ENCODE peak calls at places on chromosome 3, in five cellular contexts. F is A549, C is GM12878, H is H1, O is HepG2. Y is an unnamed sample.
A peak's percentile ranks its signal among the peaks of the same experiment; 100 is the strongest.

GRCh38 chr3:181176610-181177009 is 187.1 kb upstream of the DNAJC19 start:
- DNase-seq in F (peak; percentile 2), C (peak; percentile 7), H (no peak), O (peak; percentile 41), Y (peak; percentile 4)

GRCh38 chr3:7630925-7631324 is 770.0 kb downstream of the GRM7 start:
- DNase-seq in F (no peak), C (no peak), H (no peak), O (no peak), Y (no peak)

GRCh38 chr3:10907262-10907661 is 85.3 kb upstream of the SLC6A1 start:
- DNase-seq in F (no peak), C (no peak), H (no peak), O (no peak), Y (no peak)

GRCh38 chr3:58250093-58250707 is 12.6 kb downstream of the ABHD6 start:
- DNase-seq in F (no peak), C (no peak), H (no peak), O (no peak), Y (no peak)

GRCh38 chr3:65174713-65175112 is 486.9 kb upstream of the ADAMTS9 start:
- DNase-seq in F (no peak), C (no peak), H (no peak), O (no peak), Y (peak; percentile 4)

GRCh38 chr3:64053581-64053980 is 30.3 kb upstream of the PSMD6 start:
- DNase-seq in F (no peak), C (no peak), H (no peak), O (no peak), Y (no peak)

GRCh38 chr3:48439820-48440589 is at the start of the genes CCDC51 and TMA7:
- DNase-seq in F (peak; percentile 97), C (peak; percentile 93), H (peak; percentile 97), O (peak; percentile 96), Y (peak; percentile 93)

GRCh38 chr3:161148832-161149475 is 43.8 kb upstream of the B3GALNT1 start:
- DNase-seq in F (no peak), C (no peak), H (no peak), O (no peak), Y (no peak)

GRCh38 chr3:150170843-150171513 is 200.3 kb upstream of the PFN2 start:
- DNase-seq in F (no peak), C (no peak), H (no peak), O (no peak), Y (no peak)

GRCh38 chr3:165103616-165104015 is 25.3 kb upstream of the SI start:
- DNase-seq in F (no peak), C (no peak), H (no peak), O (no peak), Y (no peak)

GRCh38 chr3:99172736-99173657 is 271.5 kb upstream of the DCBLD2 start:
- DNase-seq in F (peak; percentile 26), C (peak; percentile 9), H (peak; percentile 69), O (peak; percentile 54), Y (peak; percentile 11)

GRCh38 chr3:172550347-172550943 is 27.2 kb upstream of the TNFSF10 start:
- DNase-seq in F (peak; percentile 15), C (no peak), H (no peak), O (no peak), Y (peak; percentile 77)

GRCh38 chr3:112027839-112028238 is 6.7 kb upstream of the TMPRSS7 start:
- DNase-seq in F (no peak), C (no peak), H (no peak), O (no peak), Y (no peak)

GRCh38 chr3:155748611-155749365 is 3.9 kb upstream of the PLCH1 start:
- DNase-seq in F (no peak), C (no peak), H (no peak), O (peak; percentile 81), Y (no peak)

GRCh38 chr3:9224490-9224889 is 25.0 kb downstream of the SRGAP3 start:
- DNase-seq in F (no peak), C (peak; percentile 53), H (no peak), O (no peak), Y (no peak)

GRCh38 chr3:10950476-10951294 is 41.9 kb upstream of the SLC6A1 start:
- DNase-seq in F (peak; percentile 64), C (no peak), H (peak; percentile 52), O (peak; percentile 25), Y (peak; percentile 57)

GRCh38 chr3:107928084-107928445 is 162.8 kb downstream of the CD47 start:
- DNase-seq in F (peak; percentile 18), C (no peak), H (no peak), O (no peak), Y (no peak)

GRCh38 chr3:190811775-190812480 is 50.6 kb downstream of the GMNC start:
- DNase-seq in F (peak; percentile 6), C (no peak), H (peak; percentile 57), O (peak; percentile 54), Y (peak; percentile 30)

GRCh38 chr3:125003369-125003853 is 52.4 kb downstream of the HEG1 start:
- DNase-seq in F (no peak), C (no peak), H (no peak), O (peak; percentile 98), Y (no peak)

GRCh38 chr3:113140876-113141275 is 70.5 kb upstream of the BOC start:
- DNase-seq in F (no peak), C (no peak), H (no peak), O (no peak), Y (no peak)

GRCh38 chr3:138367912-138368311 is 19.5 kb downstream of the MRAS start:
- DNase-seq in F (no peak), C (no peak), H (no peak), O (no peak), Y (no peak)

DNA sequence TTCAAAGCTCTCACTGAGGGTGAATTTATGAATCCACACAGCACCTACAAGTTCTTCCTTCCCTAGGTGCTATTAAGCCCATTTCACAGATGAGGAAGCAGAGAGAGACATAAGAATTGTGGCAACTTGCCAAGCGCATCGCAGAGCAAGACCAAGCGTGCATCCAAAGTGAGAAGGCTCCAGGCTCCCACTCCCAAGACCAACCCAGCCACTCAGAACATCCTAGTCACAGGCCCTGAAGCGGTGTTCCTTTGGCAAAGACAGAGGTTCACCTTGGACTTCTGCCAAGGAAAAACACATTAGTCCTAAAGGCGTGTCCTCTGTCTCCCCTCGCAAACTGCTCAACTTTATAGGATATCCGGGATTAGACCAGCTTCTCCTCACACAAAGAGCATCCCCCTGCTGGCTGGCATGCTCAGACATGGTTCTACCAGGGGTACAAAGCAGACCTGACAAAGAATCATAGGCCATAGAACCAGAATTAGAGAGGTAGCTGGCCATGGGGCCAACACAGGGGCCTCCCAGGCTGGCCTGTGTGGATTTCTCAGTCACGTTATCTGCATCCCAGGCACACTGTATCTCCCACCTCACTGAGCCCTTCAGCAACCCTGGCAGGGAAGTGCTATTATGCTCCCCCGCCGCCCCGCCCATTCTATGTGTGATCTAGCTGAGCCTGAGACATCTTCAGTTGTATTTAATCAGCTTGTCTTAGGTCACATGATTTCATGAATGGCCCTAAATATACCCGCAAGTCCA is 160.2 kb downstream of the FOXP1 start:
- DNase-seq in F (peak; percentile 15), C (no peak), H (no peak), O (no peak), Y (peak; percentile 68)
- TF ChIP-seq CHD2 in F (no peak), C (no peak), H (no peak), O (no peak), Y (no peak)

GRCh38 chr3:167863811-167864558 is 128.5 kb downstream of the SERPINI1 start:
- DNase-seq in F (no peak), C (no peak), H (no peak), O (no peak), Y (no peak)

GRCh38 chr3:167866321-167866720 is 130.8 kb downstream of the SERPINI1 start:
- DNase-seq in F (no peak), C (no peak), H (no peak), O (no peak), Y (no peak)

GRCh38 chr3:167862104-167862785 is 126.7 kb downstream of the SERPINI1 start:
- DNase-seq in F (no peak), C (no peak), H (no peak), O (no peak), Y (no peak)

GRCh38 chr3:167861649-167862048 is 126.1 kb downstream of the SERPINI1 start:
- DNase-seq in F (no peak), C (no peak), H (no peak), O (no peak), Y (no peak)

DNA sequence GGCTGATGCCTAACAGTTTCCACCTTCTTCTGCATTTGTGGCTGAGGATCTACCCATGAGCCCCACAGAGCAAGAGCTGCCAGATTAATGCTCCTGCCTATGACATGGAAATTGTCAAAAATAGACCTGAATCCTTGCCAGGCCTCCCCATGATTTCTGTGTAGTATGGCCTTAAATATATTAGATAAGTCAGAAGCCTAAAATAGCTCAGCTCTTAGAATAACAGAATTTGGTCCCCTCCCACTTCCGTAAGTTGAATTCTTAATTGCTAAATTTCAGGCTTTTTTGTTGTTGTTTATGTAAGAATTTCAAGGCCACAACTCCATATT is 129.0 kb downstream of the SERPINI1 start:
- DNase-seq in F (no peak), C (no peak), H (no peak), O (no peak), Y (no peak)
- TF ChIP-seq CEBPB in F (no peak), C (no peak), H (no peak), O (no peak), Y (no peak)

GRCh38 chr3:4739289-4740236 is 239.7 kb upstream of the BHLHE40 start:
- DNase-seq in F (no peak), C (no peak), H (no peak), O (no peak), Y (peak; percentile 35)

GRCh38 chr3:4735243-4735642 is 242.1 kb downstream of the ITPR1 start:
- DNase-seq in F (no peak), C (no peak), H (no peak), O (no peak), Y (no peak)

GRCh38 chr3:4738737-4739274 is 240.4 kb upstream of the BHLHE40 start:
- DNase-seq in F (no peak), C (no peak), H (no peak), O (no peak), Y (peak; percentile 29)

GRCh38 chr3:4734454-4734853 is 241.3 kb downstream of the ITPR1 start:
- DNase-seq in F (no peak), C (no peak), H (no peak), O (no peak), Y (no peak)

DNA sequence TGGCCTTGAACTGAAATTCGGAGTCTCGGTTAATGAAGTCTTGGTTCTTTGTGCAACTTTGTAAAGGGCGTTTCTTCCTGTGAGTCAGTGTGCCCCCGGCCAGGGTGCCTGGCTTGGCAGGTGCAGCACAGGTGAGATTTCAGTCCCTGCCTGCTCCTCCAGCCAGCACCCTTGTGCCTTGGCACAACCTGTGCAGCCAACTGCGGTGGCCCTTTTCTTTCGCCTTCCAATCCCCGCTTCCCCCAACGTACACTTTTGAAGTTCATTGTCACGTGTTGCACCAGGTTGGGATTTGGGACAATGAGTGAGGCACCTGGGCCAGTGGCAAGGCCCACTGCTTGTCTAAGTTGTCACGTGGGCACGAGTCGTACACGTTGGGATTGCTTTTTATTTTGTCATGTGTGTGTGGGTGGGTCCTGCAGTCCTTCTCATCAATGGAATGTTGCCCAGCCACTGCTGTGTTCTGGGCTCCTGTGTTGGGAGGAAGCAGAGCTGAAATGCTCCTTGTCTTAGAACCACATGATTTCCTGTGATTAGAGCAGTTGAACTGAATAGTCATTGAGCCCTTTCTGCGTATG is 242.9 kb upstream of the BHLHE40 start:
- DNase-seq in F (no peak), C (no peak), H (no peak), O (no peak), Y (no peak)
- TF ChIP-seq MAX in F (no peak), C (no peak), H (no peak), O (no peak), Y (no peak)

DNA sequence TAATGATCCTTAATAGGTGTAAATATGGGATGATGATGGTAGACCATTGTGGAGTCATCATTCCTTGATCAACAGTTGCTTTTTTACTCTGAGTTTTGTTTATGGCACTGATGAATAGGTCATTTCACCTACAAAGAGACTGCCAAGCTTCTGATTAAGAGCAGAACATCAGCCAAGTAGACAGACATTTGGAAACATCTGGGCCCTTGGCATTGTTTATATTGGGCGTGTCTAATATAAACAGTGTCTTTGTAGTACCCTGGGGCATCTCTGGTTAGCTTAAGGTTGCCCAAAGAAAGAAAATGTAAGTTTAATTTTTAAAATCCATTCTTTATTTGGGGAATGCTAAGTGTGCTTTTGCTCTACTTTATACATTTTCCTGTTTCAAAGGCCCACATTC is 377.0 kb downstream of the FEZF2 start:
- DNase-seq in F (no peak), C (no peak), H (no peak), O (no peak), Y (no peak)
- TF ChIP-seq CHD2 in F (no peak), C (no peak), H (no peak), O (no peak), Y (no peak)